ENCODE peak calls at places on chromosomes 3 and 15, in six cellular contexts. X, T, Q, R, W and S are unnamed samples.

GRCh38 chr15:32908135-32908801 is 190.5 kb downstream of the GREM1 start:
- DNase-seq in X (no peak), T (no peak), Q (no peak), R (peak), W (no peak), S (no peak)

GRCh38 chr15:57444877-57445513 is 68.7 kb downstream of the CGNL1 start:
- DNase-seq in X (no peak), T (no peak), Q (no peak), R (no peak), W (no peak), S (no peak)

GRCh38 chr3:66470956-66471686 is 29.7 kb downstream of the LRIG1 start:
- DNase-seq in X (no peak), T (no peak), Q (no peak), R (no peak), W (no peak), S (no peak)

GRCh38 chr3:32113566-32113965 is 7.1 kb downstream of the GPD1L start:
- DNase-seq in X (no peak), T (no peak), Q (no peak), R (no peak), W (no peak), S (no peak)

GRCh38 chr3:162270059-162270458 is 773.5 kb downstream of the OTOL1 start:
- DNase-seq in X (no peak), T (no peak), Q (no peak), R (no peak), W (no peak), S (no peak)

GRCh38 chr3:117486709-117487394 is 777.3 kb downstream of the TUSC7 start:
- DNase-seq in X (no peak), T (no peak), Q (no peak), R (peak), W (no peak), S (no peak)

GRCh38 chr3:61682671-61683408 is 121.5 kb downstream of the PTPRG start:
- DNase-seq in X (no peak), T (no peak), Q (no peak), R (no peak), W (no peak), S (no peak)

GRCh38 chr3:125351814-125352456 is 23.2 kb downstream of the ZNF148 start:
- DNase-seq in X (no peak), T (no peak), Q (no peak), R (no peak), W (no peak), S (no peak)

GRCh38 chr15:32738677-32739076 is 20.9 kb downstream of the GREM1 start:
- DNase-seq in X (no peak), T (no peak), Q (no peak), R (no peak), W (no peak), S (no peak)

GRCh38 chr3:23888617-23889228 is 28.1 kb downstream of the NKIRAS1 start:
- DNase-seq in X (no peak), T (no peak), Q (no peak), R (no peak), W (no peak), S (no peak)

GRCh38 chr3:184760337-184761119 is 48.7 kb upstream of the MAGEF1 start:
- DNase-seq in X (no peak), T (no peak), Q (no peak), R (no peak), W (no peak), S (no peak)

GRCh38 chr15:75776075-75776443 is 63.4 kb upstream of the CSPG4 start:
- DNase-seq in X (no peak), T (no peak), Q (no peak), R (no peak), W (no peak), S (no peak)

GRCh38 chr3:46693897-46694235 is 387 bp upstream of the ALS2CL start:
- DNase-seq in X (no peak), T (no peak), Q (no peak), R (no peak), W (peak), S (no peak)

GRCh38 chr3:196772102-196772501 is 32.4 kb downstream of the PAK2 start:
- DNase-seq in X (no peak), T (no peak), Q (no peak), R (no peak), W (no peak), S (no peak)

GRCh38 chr3:132838477-132838876 is 116.3 kb upstream of the NPHP3 start:
- DNase-seq in X (no peak), T (no peak), Q (no peak), R (no peak), W (no peak), S (no peak)

GRCh38 chr15:59540654-59541053 is 70.9 kb upstream of the GCNT3 start:
- DNase-seq in X (no peak), T (peak), Q (peak), R (no peak), W (no peak), S (no peak)

GRCh38 chr15:86863226-86863915 is 783.7 kb downstream of the AGBL1 start:
- DNase-seq in X (no peak), T (no peak), Q (no peak), R (no peak), W (no peak), S (no peak)

GRCh38 chr3:42123012-42123581 is 31.9 kb downstream of the TRAK1 start:
- DNase-seq in X (peak), T (no peak), Q (peak), R (peak), W (no peak), S (no peak)

GRCh38 chr3:31645233-31645632 is 112.5 kb downstream of the STT3B start:
- DNase-seq in X (no peak), T (no peak), Q (no peak), R (no peak), W (no peak), S (no peak)

GRCh38 chr15:74599156-74599555 is 16.5 kb upstream of the CLK3 start:
- DNase-seq in X (no peak), T (no peak), Q (no peak), R (no peak), W (no peak), S (no peak)

GRCh38 chr15:62125763-62126162 is 39.3 kb downstream of the C2CD4B start:
- DNase-seq in X (peak), T (peak), Q (no peak), R (no peak), W (no peak), S (no peak)